ENCODE peak calls at places on chromosomes 16 and 17, in five cellular contexts. A is heart right ventricle, C is psoas muscle, M is fibroblast of lung, F is cardiac muscle cell. R is an unnamed sample.

GRCh38 chr16:87747626-87748025 is 18.2 kb downstream of the KLHDC4 start:
- DNase-seq in A (no peak), M (no peak), F (no peak), C (no peak), R (no peak)

GRCh38 chr17:82095777-82096708 is 2.0 kb downstream of the FASN start:
- DNase-seq in A (no peak), F (no peak), C (peak), M (no peak), R (no peak)

GRCh38 chr17:61856078-61856477 is 7.2 kb downstream of the BRIP1 start:
- DNase-seq in A (no peak), M (no peak), C (no peak), F (no peak), R (no peak)

GRCh38 chr17:28720247-28720996 is 637 bp downstream of the RPL23A start:
- DNase-seq in F (no peak), M (no peak), A (no peak), C (no peak), R (no peak)

GRCh38 chr17:77556408-77557068 is 402.0 kb upstream of the TNRC6C start:
- DNase-seq in F (no peak), M (no peak), C (no peak), A (no peak), R (no peak)

GRCh38 chr16:57110937-57111336 is 18.6 kb downstream of the CPNE2 start:
- DNase-seq in F (no peak), M (no peak), A (no peak), C (no peak), R (no peak)

GRCh38 chr16:28279006-28279405 is 13.3 kb upstream of the SBK1 start:
- DNase-seq in F (no peak), M (no peak), C (no peak), A (no peak), R (peak)

GRCh38 chr17:1087381-1088241 is 90.7 kb downstream of the TIMM22 start:
- DNase-seq in C (peak), F (peak), A (peak), M (peak), R (no peak)

GRCh38 chr17:20278805-20279204 is 188.5 kb downstream of the LGALS9B start:
- DNase-seq in C (no peak), A (no peak), M (no peak), F (no peak), R (no peak)

GRCh38 chr16:66334856-66335255 is 31.6 kb upstream of the CDH5 start:
- DNase-seq in M (no peak), F (no peak), A (no peak), C (no peak), R (no peak)

GRCh38 chr16:12178251-12178990 is 201.9 kb downstream of the SNX29 start:
- DNase-seq in M (peak), A (peak), C (peak), F (no peak), R (no peak)

GRCh38 chr16:58197314-58198012 is 443 bp downstream of the CSNK2A2 start:
- DNase-seq in M (no peak), F (peak), C (peak), A (no peak), R (no peak)

GRCh38 chr17:71118039-71118438 is 948.7 kb downstream of the KCNJ2 start:
- DNase-seq in A (no peak), F (peak), C (no peak), M (peak), R (no peak)

GRCh38 chr16:53413864-53414263 is 20.4 kb upstream of the RBL2 start:
- DNase-seq in F (no peak), A (no peak), M (no peak), C (no peak), R (no peak)

GRCh38 chr17:47929218-47930000 is 12.0 kb upstream of the PNPO start:
- DNase-seq in C (no peak), M (no peak), A (peak), F (no peak), R (no peak)

GRCh38 chr16:50765246-50765645 is 23.4 kb downstream of the CYLD start:
- DNase-seq in C (no peak), M (no peak), A (no peak), F (no peak), R (no peak)

GRCh38 chr17:71032746-71033273 is 863.5 kb downstream of the KCNJ2 start:
- DNase-seq in F (peak), A (no peak), M (no peak), C (no peak), R (no peak)

GRCh38 chr17:81223758-81224122 is 975 bp upstream of the CEP131 start:
- DNase-seq in C (no peak), F (no peak), A (no peak), M (no peak), R (no peak)

GRCh38 chr17:17672453-17673368 is 8.5 kb upstream of the RAI1 start:
- DNase-seq in A (no peak), M (no peak), C (no peak), F (no peak), R (no peak)

GRCh38 chr17:68556551-68556950 is 44.3 kb downstream of the PRKAR1A start:
- DNase-seq in C (no peak), A (no peak), F (no peak), M (no peak), R (no peak)

GRCh38 chr17:64128787-64129514 is 993 bp downstream of the ERN1 start:
- DNase-seq in M (peak), C (peak), A (peak), F (no peak), R (no peak)

GRCh38 chr16:86929149-86929871 is 351.0 kb downstream of the FOXL1 start:
- DNase-seq in A (peak), M (peak), F (peak), C (no peak), R (no peak)

GRCh38 chr16:4412159-4412558 is 4.2 kb downstream of the CORO7 start:
- DNase-seq in F (no peak), M (no peak), C (no peak), A (no peak), R (no peak)

GRCh38 chr17:82881900-82882714 is 42.3 kb upstream of the ZNF750 start:
- DNase-seq in C (peak), F (no peak), A (no peak), M (no peak), R (no peak)

GRCh38 chr17:81510798-81511549 is 1.6 kb downstream of the ACTG1 start:
- DNase-seq in A (no peak), M (peak), C (no peak), F (peak), R (no peak)

GRCh38 chr17:66707051-66707450 is 127.9 kb upstream of the CACNG5 start:
- DNase-seq in F (no peak), C (no peak), M (no peak), A (no peak), R (no peak)

GRCh38 chr17:46832945-46833839 is 14.7 kb upstream of the WNT3 start:
- DNase-seq in C (no peak), M (peak), F (peak), A (peak), R (no peak)

GRCh38 chr16:66382966-66383299 is 16.4 kb downstream of the CDH5 start:
- DNase-seq in F (peak), A (no peak), M (peak), C (no peak), R (no peak)

DNA sequence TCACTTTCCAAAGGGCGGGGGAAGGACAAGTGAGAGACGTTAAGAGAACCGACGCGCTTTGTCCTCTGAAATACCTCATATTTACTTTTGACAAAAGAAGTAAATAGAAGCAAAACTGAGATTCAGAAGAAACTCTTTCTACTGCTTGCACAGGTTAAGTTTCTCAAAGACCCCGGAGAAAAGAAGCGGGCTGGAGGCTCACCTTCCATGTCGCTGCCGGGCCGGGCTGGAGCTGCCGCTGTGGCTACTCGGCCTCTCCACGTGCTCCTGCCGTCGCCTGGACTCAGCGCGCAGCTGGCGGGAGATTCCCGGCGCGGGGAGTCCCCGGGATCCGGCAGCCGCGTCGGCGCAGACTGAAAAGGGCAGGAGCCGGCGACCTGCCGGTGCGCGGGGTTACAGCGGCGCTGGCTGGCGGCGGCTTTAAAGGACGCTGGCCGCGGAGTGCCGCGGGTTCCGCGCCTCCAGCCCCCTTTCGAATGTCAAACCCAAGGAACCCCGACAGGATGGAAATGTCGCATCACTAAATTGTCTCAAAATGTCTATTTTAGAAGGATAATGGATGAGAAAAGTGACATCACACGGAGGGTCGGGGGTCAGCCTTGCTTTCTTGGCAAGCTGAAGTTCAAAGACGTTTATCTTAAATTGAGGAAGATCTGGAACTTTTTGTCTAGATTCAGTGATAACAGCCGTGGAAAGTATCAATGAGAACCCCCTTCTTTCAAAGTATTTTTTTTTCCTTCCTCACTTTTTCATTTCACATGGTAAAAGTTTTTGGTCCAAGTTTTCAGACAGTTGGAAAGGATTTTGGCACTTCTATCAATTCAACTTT is at the start of gene IKZF3:
- DNase-seq in F (peak), A (peak), M (peak), C (peak), R (peak)
- TF ChIP-seq CTCF in F (no peak), A (peak), M (no peak), C (no peak), R (peak)

DNA sequence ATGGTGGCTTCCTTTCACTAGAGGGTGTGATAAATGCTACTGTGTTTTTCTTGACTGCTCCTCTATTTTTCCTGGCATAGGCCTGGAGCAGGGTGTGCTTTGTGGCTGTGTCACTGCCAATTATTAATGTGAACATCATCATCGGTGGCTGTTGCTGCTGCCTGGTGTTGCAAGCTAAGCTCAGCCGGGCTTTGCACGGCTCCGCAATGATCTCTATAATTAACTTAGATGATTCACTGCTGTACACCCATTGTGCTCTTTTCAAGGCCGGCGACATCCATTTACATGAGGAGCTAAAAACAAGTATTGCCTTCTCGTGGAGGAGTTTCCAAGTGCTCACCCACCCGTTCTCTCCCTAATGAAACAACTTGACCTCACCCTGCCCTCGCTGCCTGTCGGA is 160.1 kb upstream of the IRX3 start:
- DNase-seq in M (peak), A (peak), F (no peak), C (peak), R (no peak)
- H3K27ac ChIP-seq in M (no peak), A (peak), F (no peak), C (peak), R (no peak)

DNA sequence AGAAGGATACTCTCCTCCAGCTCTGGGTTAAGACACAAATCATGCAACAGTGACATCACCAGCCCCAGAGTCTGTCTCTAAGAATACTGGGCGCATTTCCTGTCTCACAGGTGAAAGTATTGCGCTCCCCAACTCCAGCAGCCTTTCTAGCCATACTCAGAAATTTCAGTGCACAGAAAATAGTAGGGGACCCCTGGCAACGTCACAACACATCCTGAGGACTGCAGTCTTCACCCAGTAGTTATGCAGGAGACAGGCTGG is 121.6 kb upstream of the RCVRN start:
- DNase-seq in C (no peak), A (no peak), M (no peak), F (no peak), R (no peak)
- TF ChIP-seq CTCF in C (no peak), A (no peak), M (no peak), F (no peak), R (no peak)

DNA sequence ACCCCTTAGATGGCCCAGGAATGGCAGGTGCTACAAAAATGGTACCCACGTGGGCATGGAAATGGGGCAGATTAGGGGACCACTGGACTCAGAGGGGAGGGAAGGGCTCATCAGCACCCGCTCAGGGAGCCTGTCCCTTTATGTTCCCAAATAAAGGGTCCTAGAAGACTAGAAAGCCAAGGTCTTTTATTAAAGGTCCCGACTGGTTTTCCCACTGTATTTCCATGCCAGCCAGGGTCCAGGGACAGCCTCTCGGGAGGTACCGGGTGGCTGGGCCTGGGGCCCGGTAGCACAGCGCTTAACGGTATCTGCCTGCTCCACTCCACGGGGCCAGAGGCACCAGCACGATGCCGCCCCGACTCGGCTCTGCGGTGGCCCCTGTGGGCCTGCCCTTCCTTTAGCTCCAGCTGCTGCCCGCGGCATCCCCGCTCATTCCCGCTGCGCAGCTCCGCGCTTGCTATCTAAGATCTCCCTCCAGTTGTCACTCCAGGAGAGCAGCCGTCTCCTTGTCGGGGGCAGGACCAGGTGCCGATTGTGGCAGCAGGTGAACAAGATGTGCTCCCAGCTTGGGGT is 1.4 kb downstream of the NT5C start:
- DNase-seq in M (no peak), F (no peak), C (no peak), A (no peak), R (no peak)
- H3K27ac ChIP-seq in M (no peak), F (peak), C (peak), A (peak), R (peak)